ENCODE peak calls at places on chromosomes 13 and 19, in four cellular contexts. H, C, B and T are unnamed samples.

GRCh38 chr19:28864577-28865042 is 348.3 kb downstream of the UQCRFS1 start:
- DNase-seq in B (no peak), H (no peak), C (no peak), T (no peak)

GRCh38 chr19:41691268-41691970 is 3.3 kb upstream of the CEACAM7 start:
- DNase-seq in B (no peak), C (no peak), H (peak), T (peak)

GRCh38 chr19:10551698-10552301 is 8.1 kb downstream of the ATG4D start:
- DNase-seq in H (no peak), C (peak), B (no peak), T (peak)

GRCh38 chr13:109704771-109705628 is 81.4 kb downstream of the IRS2 start:
- DNase-seq in H (no peak), C (no peak), B (no peak), T (no peak)

GRCh38 chr19:17779281-17779930 is 15.5 kb upstream of the B3GNT3 start:
- DNase-seq in C (no peak), H (peak), B (no peak), T (peak)

GRCh38 chr13:49134305-49134704 is 85.8 kb upstream of the MLNR start:
- DNase-seq in C (no peak), B (no peak), H (no peak), T (no peak)

GRCh38 chr19:6767357-6768235 is at the start of gene SH2D3A:
- DNase-seq in H (peak), C (peak), B (peak), T (peak)

GRCh38 chr13:111521030-111521429 is 200.6 kb downstream of the TEX29 start:
- DNase-seq in H (no peak), B (no peak), C (no peak), T (no peak)

GRCh38 chr13:98142427-98143156 is at the start of gene FARP1:
- DNase-seq in H (peak), B (peak), C (peak), T (peak)

GRCh38 chr13:46992383-46992952 is 95.6 kb upstream of the HTR2A start:
- DNase-seq in C (no peak), H (no peak), B (no peak), T (peak)

GRCh38 chr19:35109395-35110112 is 6.1 kb upstream of the FXYD3 start:
- DNase-seq in C (no peak), B (no peak), H (peak), T (peak)

GRCh38 chr13:61954092-61954491 is 538.4 kb upstream of the PCDH20 start:
- DNase-seq in B (no peak), H (peak), C (no peak), T (peak)